ENCODE peak calls at places on chromosomes 5 and 9, in nine cellular contexts. A is substantia nigra; S is activated T-helper 1 cell treated with anti-CD3 and anti-CD28 coated beads, Interleukin-2, amount 50 U/mL, for 16 hours; F is RWPE2; V is kidney; D is astrocyte of the spinal cord; Q is NCI-H1417; N is naive thymus-derived CD8-positive, alpha-beta T cell; I is nucleus accumbens. M is an unnamed sample.

GRCh38 chr5:53430618-53431252 is 49.7 kb upstream of the FST start:
- DNase-seq in V (no peak), D (peak; percentile 71), Q (no peak), A (no peak), I (no peak), N (no peak), S (no peak), F (no peak), M (no peak)

GRCh38 chr5:151745071-151745705 is 13.2 kb downstream of the ATOX1 start:
- DNase-seq in Q (no peak), I (peak; percentile 80), S (no peak), D (peak; percentile 90), V (peak; percentile 86), F (peak; percentile 98), A (peak; percentile 79), N (no peak), M (no peak)

GRCh38 chr9:132502480-132502879 is 79.9 kb upstream of the BARHL1 start:
- DNase-seq in F (no peak), I (no peak), S (no peak), N (no peak), A (no peak), Q (no peak), D (no peak), V (no peak), M (no peak)

GRCh38 chr9:94065535-94065961 is 18.7 kb upstream of the PTPDC1 start:
- DNase-seq in V (no peak), A (peak; percentile 35), D (peak; percentile 93), I (peak; percentile 66), F (peak; percentile 56), N (peak; percentile 39), S (peak; percentile 39), Q (peak; percentile 54), M (no peak)

GRCh38 chr5:72985719-72986118 is 29.9 kb downstream of the FCHO2 start:
- DNase-seq in F (no peak), Q (no peak), A (no peak), V (no peak), S (no peak), N (no peak), I (no peak), D (no peak), M (no peak)

GRCh38 chr5:148996270-148996669 is 66.6 kb downstream of the SH3TC2 start:
- DNase-seq in Q (no peak), N (no peak), V (no peak), D (no peak), A (no peak), I (no peak), F (no peak), S (no peak), M (no peak)

GRCh38 chr5:160260006-160260775 is 30.9 kb downstream of the FABP6 start:
- DNase-seq in Q (no peak), I (no peak), D (peak; percentile 16), V (no peak), S (no peak), N (no peak), A (no peak), F (no peak), M (no peak)

GRCh38 chr9:127796225-127796813 is 6.4 kb upstream of the FPGS start:
- DNase-seq in F (no peak), D (no peak), S (no peak), N (no peak), Q (no peak), I (no peak), V (no peak), A (no peak), M (peak; percentile 45)

GRCh38 chr9:135116892-135117680 is 29.6 kb downstream of the OLFM1 start:
- DNase-seq in N (no peak), D (no peak), S (no peak), A (no peak), V (no peak), I (no peak), Q (no peak), F (no peak), M (peak; percentile 20)

GRCh38 chr5:122705876-122706275 is 69.0 kb upstream of the SNX2 start:
- DNase-seq in S (no peak), N (no peak), A (no peak), Q (no peak), V (no peak), I (no peak), D (no peak), F (no peak), M (no peak)

GRCh38 chr9:105877719-105878118 is 183.4 kb downstream of the TMEM38B start:
- DNase-seq in V (no peak), F (no peak), N (no peak), A (no peak), D (no peak), I (no peak), Q (peak; percentile 66), S (no peak), M (peak; percentile 41)

GRCh38 chr9:113984639-113985380 is 93.3 kb downstream of the AMBP start:
- DNase-seq in D (no peak), I (no peak), S (no peak), Q (no peak), A (no peak), F (no peak), V (no peak), N (no peak), M (no peak)

GRCh38 chr5:88833371-88834107 is 49.4 kb downstream of the MEF2C start:
- DNase-seq in Q (peak; percentile 25), V (no peak), A (no peak), S (no peak), D (peak; percentile 76), N (peak; percentile 38), F (no peak), I (peak; percentile 26), M (no peak)

GRCh38 chr5:168786142-168786541 is 207.0 kb upstream of the PANK3 start:
- DNase-seq in A (no peak), S (no peak), Q (no peak), I (no peak), N (no peak), V (no peak), F (no peak), D (no peak), M (no peak)

GRCh38 chr9:5886114-5886939 is 4.4 kb upstream of the MLANA start:
- DNase-seq in D (peak; percentile 65), N (peak; percentile 55), F (no peak), V (peak; percentile 90), I (peak; percentile 71), A (peak; percentile 26), Q (peak; percentile 64), S (peak; percentile 65), M (peak; percentile 61)

GRCh38 chr9:35537898-35538297 is 48.0 kb downstream of the RUSC2 start:
- DNase-seq in S (no peak), D (no peak), A (no peak), N (no peak), V (no peak), I (no peak), F (no peak), Q (no peak), M (no peak)

GRCh38 chr9:20030221-20030620 is 241.4 kb upstream of the SLC24A2 start:
- DNase-seq in S (no peak), N (no peak), A (no peak), I (no peak), F (no peak), D (no peak), V (no peak), Q (no peak), M (no peak)

GRCh38 chr5:146076455-146076854 is 28.9 kb downstream of the PLAC8L1 start:
- DNase-seq in D (no peak), V (no peak), S (no peak), I (no peak), F (no peak), A (no peak), N (no peak), Q (no peak), M (no peak)

GRCh38 chr9:98971168-98971914 is 27.6 kb downstream of the COL15A1 start:
- DNase-seq in D (peak; percentile 80), Q (no peak), S (no peak), F (no peak), N (no peak), I (peak; percentile 55), A (peak; percentile 38), V (no peak), M (no peak)

GRCh38 chr5:141623197-141623596 is 4.4 kb upstream of the DIAPH1 start:
- DNase-seq in F (no peak), D (no peak), S (no peak), Q (no peak), N (no peak), A (no peak), V (no peak), I (no peak), M (no peak)

GRCh38 chr9:69044226-69045219 is 9.0 kb downstream of the FXN start:
- DNase-seq in D (peak; percentile 80), I (no peak), V (no peak), S (no peak), N (no peak), F (no peak), A (no peak), Q (no peak), M (no peak)

GRCh38 chr9:73154760-73155159 is 3.1 kb downstream of the ANXA1 start:
- DNase-seq in N (no peak), V (no peak), S (no peak), F (no peak), Q (no peak), D (no peak), I (no peak), A (no peak), M (no peak)

GRCh38 chr5:63245271-63245670 is 666.7 kb downstream of the LRRC70 start:
- DNase-seq in A (no peak), V (no peak), D (no peak), F (no peak), N (no peak), I (no peak), Q (no peak), S (no peak), M (no peak)

M was measured in DMS79 treated with DMSO at 0.1 percent for 48 hours.